ENCODE peak calls at places on chromosomes 3 and 15, in five cellular contexts. W is T47D; U is CD4-positive, CD25-positive, alpha-beta regulatory T cell; I is GM20000; V is WTC11. X is an unnamed sample.

GRCh38 chr15:89740137-89740536 is 10.9 kb downstream of the MESP1 start:
- DNase-seq in U (peak), V (peak), W (peak), I (peak), X (peak)

GRCh38 chr15:44009056-44009455 is 182.3 kb downstream of the WDR76 start:
- DNase-seq in I (no peak), V (no peak), U (no peak), W (no peak), X (no peak)

GRCh38 chr3:152222327-152222726 is 46.4 kb upstream of the MBNL1 start:
- DNase-seq in W (no peak), I (peak), V (no peak), U (no peak), X (no peak)

GRCh38 chr15:81189583-81190283 is 6.9 kb upstream of the IL16 start:
- DNase-seq in I (no peak), U (no peak), W (no peak), V (no peak), X (no peak)

GRCh38 chr3:33921608-33922007 is 123.2 kb downstream of the PDCD6IP start:
- DNase-seq in I (no peak), W (no peak), V (no peak), U (no peak), X (no peak)

GRCh38 chr15:33742286-33742685 is 226.0 kb upstream of the CHRM5 start:
- DNase-seq in V (no peak), I (no peak), U (no peak), W (no peak), X (no peak)

GRCh38 chr3:25663324-25664065 is 1.2 kb downstream of the TOP2B start:
- DNase-seq in W (peak), U (peak), V (no peak), I (no peak), X (no peak)

GRCh38 chr3:57168151-57168550 is 3.0 kb upstream of the IL17RD start:
- DNase-seq in I (no peak), V (no peak), U (no peak), W (no peak), X (no peak)

GRCh38 chr3:36493051-36493450 is 112.7 kb downstream of the STAC start:
- DNase-seq in W (no peak), U (no peak), I (no peak), V (no peak), X (no peak)

GRCh38 chr3:43894176-43895049 is 203.7 kb downstream of the ABHD5 start:
- DNase-seq in I (peak), U (no peak), V (peak), W (peak), X (peak)

GRCh38 chr3:12886736-12887135 is 45.4 kb upstream of the RPL32 start:
- DNase-seq in W (no peak), V (no peak), U (no peak), I (no peak), X (no peak)

GRCh38 chr3:127730171-127730570 is 57.4 kb downstream of the ABTB1 start:
- DNase-seq in U (no peak), V (no peak), W (no peak), I (no peak), X (no peak)

GRCh38 chr3:68909719-68910118 is 22.6 kb downstream of the TAFA4 start:
- DNase-seq in W (no peak), I (no peak), U (no peak), V (no peak), X (no peak)

GRCh38 chr3:195041871-195042740 is 228.9 kb downstream of the XXYLT1 start:
- DNase-seq in I (no peak), W (no peak), V (no peak), U (no peak), X (peak)

GRCh38 chr3:19901918-19902317 is 32.1 kb downstream of the EFHB start:
- DNase-seq in I (no peak), W (no peak), U (no peak), V (no peak), X (no peak)

GRCh38 chr3:14875411-14876175 is 56.8 kb downstream of the FGD5 start:
- DNase-seq in U (no peak), V (no peak), I (no peak), W (no peak), X (no peak)

GRCh38 chr15:30990451-30991300 is 752 bp downstream of the MTMR10 start:
- DNase-seq in W (peak), U (no peak), I (peak), V (no peak), X (no peak)

GRCh38 chr15:83449928-83450501 is 2.9 kb downstream of the SH3GL3 start:
- DNase-seq in W (no peak), V (no peak), I (no peak), U (no peak), X (no peak)